ENCODE peak calls at places on chromosomes 7 and 10, in seven cellular contexts. One of them, this sample, is unnamed.

GRCh38 chr10:126904493-126904806 is 778 bp upstream of the DOCK1 start:
- DNase-seq in GM13977: no peak
- DNase-seq in hepatic stellate cell: no peak
- DNase-seq in GM03348: no peak
- DNase-seq in bronchial epithelial cell: no peak
- DNase-seq in mesendoderm: no peak
- DNase-seq in naive thymus-derived CD8-positive, alpha-beta T cell: no peak
- DNase-seq in this sample: no peak

GRCh38 chr7:360454-361100 is 70.6 kb downstream of the FOXL3 start:
- DNase-seq in GM03348: no peak
- DNase-seq in hepatic stellate cell: no peak
- DNase-seq in mesendoderm: no peak
- DNase-seq in GM13977: no peak
- DNase-seq in naive thymus-derived CD8-positive, alpha-beta T cell: peak; percentile 48
- DNase-seq in bronchial epithelial cell: no peak
- DNase-seq in this sample: no peak

GRCh38 chr7:54252256-54253035 is 289.7 kb upstream of the VSTM2A start:
- DNase-seq in hepatic stellate cell: no peak
- DNase-seq in GM03348: no peak
- DNase-seq in naive thymus-derived CD8-positive, alpha-beta T cell: no peak
- DNase-seq in GM13977: no peak
- DNase-seq in mesendoderm: no peak
- DNase-seq in bronchial epithelial cell: no peak
- DNase-seq in this sample: no peak

GRCh38 chr7:142800103-142800502 is 29.3 kb downstream of the PRSS2 start:
- DNase-seq in GM13977: no peak
- DNase-seq in hepatic stellate cell: no peak
- DNase-seq in naive thymus-derived CD8-positive, alpha-beta T cell: no peak
- DNase-seq in bronchial epithelial cell: no peak
- DNase-seq in mesendoderm: no peak
- DNase-seq in GM03348: no peak
- DNase-seq in this sample: no peak

GRCh38 chr7:13282377-13282980 is 595.0 kb downstream of the ARL4A start:
- DNase-seq in hepatic stellate cell: peak; percentile 6
- DNase-seq in bronchial epithelial cell: peak; percentile 50
- DNase-seq in mesendoderm: peak; percentile 11
- DNase-seq in naive thymus-derived CD8-positive, alpha-beta T cell: no peak
- DNase-seq in GM13977: no peak
- DNase-seq in GM03348: peak; percentile 37
- DNase-seq in this sample: peak; percentile 25

GRCh38 chr7:156612930-156613329 is 27.6 kb upstream of the RNF32 start:
- DNase-seq in mesendoderm: no peak
- DNase-seq in hepatic stellate cell: no peak
- DNase-seq in naive thymus-derived CD8-positive, alpha-beta T cell: peak; percentile 84
- DNase-seq in GM13977: no peak
- DNase-seq in GM03348: no peak
- DNase-seq in bronchial epithelial cell: no peak
- DNase-seq in this sample: no peak

GRCh38 chr10:17056781-17057191 is 72.8 kb downstream of the CUBN start:
- DNase-seq in hepatic stellate cell: no peak
- DNase-seq in GM03348: peak; percentile 30
- DNase-seq in naive thymus-derived CD8-positive, alpha-beta T cell: no peak
- DNase-seq in mesendoderm: no peak
- DNase-seq in bronchial epithelial cell: peak; percentile 46
- DNase-seq in GM13977: no peak
- DNase-seq in this sample: no peak

GRCh38 chr10:1242975-1243374 is 186.8 kb downstream of the WDR37 start:
- DNase-seq in GM13977: no peak
- DNase-seq in naive thymus-derived CD8-positive, alpha-beta T cell: no peak
- DNase-seq in hepatic stellate cell: no peak
- DNase-seq in GM03348: no peak
- DNase-seq in bronchial epithelial cell: no peak
- DNase-seq in mesendoderm: peak; percentile 28
- DNase-seq in this sample: no peak

GRCh38 chr10:73586583-73586984 is 4.6 kb downstream of the USP54 start:
- DNase-seq in bronchial epithelial cell: peak; percentile 66
- DNase-seq in naive thymus-derived CD8-positive, alpha-beta T cell: no peak
- DNase-seq in GM03348: peak; percentile 73
- DNase-seq in mesendoderm: no peak
- DNase-seq in GM13977: no peak
- DNase-seq in hepatic stellate cell: peak; percentile 44
- DNase-seq in this sample: peak; percentile 13

GRCh38 chr10:89625041-89625765 is 19.8 kb downstream of the PANK1 start:
- DNase-seq in naive thymus-derived CD8-positive, alpha-beta T cell: no peak
- DNase-seq in GM03348: no peak
- DNase-seq in mesendoderm: peak; percentile 18
- DNase-seq in GM13977: no peak
- DNase-seq in bronchial epithelial cell: no peak
- DNase-seq in hepatic stellate cell: peak; percentile 29
- DNase-seq in this sample: peak; percentile 2

GRCh38 chr7:114718861-114719260 is 203.0 kb upstream of the MDFIC start:
- DNase-seq in GM13977: no peak
- DNase-seq in GM03348: no peak
- DNase-seq in bronchial epithelial cell: no peak
- DNase-seq in naive thymus-derived CD8-positive, alpha-beta T cell: no peak
- DNase-seq in mesendoderm: no peak
- DNase-seq in hepatic stellate cell: no peak
- DNase-seq in this sample: no peak

GRCh38 chr7:127865466-127865865 is 165.8 kb downstream of the LRRC4 start:
- DNase-seq in hepatic stellate cell: no peak
- DNase-seq in bronchial epithelial cell: peak; percentile 15
- DNase-seq in naive thymus-derived CD8-positive, alpha-beta T cell: no peak
- DNase-seq in mesendoderm: peak; percentile 37
- DNase-seq in GM13977: no peak
- DNase-seq in GM03348: peak; percentile 18
- DNase-seq in this sample: no peak

GRCh38 chr10:90319188-90319914 is 538.5 kb downstream of the HTR7 start:
- DNase-seq in mesendoderm: peak; percentile 94
- DNase-seq in naive thymus-derived CD8-positive, alpha-beta T cell: no peak
- DNase-seq in GM13977: no peak
- DNase-seq in hepatic stellate cell: peak; percentile 51
- DNase-seq in bronchial epithelial cell: peak; percentile 97
- DNase-seq in GM03348: peak; percentile 37
- DNase-seq in this sample: peak; percentile 57

GRCh38 chr7:130210181-130210935 is 2.7 kb downstream of the SSMEM1 start:
- DNase-seq in bronchial epithelial cell: peak; percentile 41
- DNase-seq in naive thymus-derived CD8-positive, alpha-beta T cell: no peak
- DNase-seq in GM03348: peak; percentile 62
- DNase-seq in GM13977: no peak
- DNase-seq in hepatic stellate cell: no peak
- DNase-seq in mesendoderm: peak; percentile 14
- DNase-seq in this sample: peak; percentile 59

GRCh38 chr10:100148353-100149211 is 37.2 kb downstream of the ERLIN1 start:
- DNase-seq in bronchial epithelial cell: peak; percentile 100
- DNase-seq in GM13977: peak; percentile 56
- DNase-seq in hepatic stellate cell: no peak
- DNase-seq in mesendoderm: no peak
- DNase-seq in GM03348: peak; percentile 18
- DNase-seq in naive thymus-derived CD8-positive, alpha-beta T cell: no peak
- DNase-seq in this sample: no peak